ENCODE peak calls at places on chromosomes 6 and 20, in nine cellular contexts. H, D, E, P, Q, V, R, L and G are unnamed samples.

GRCh38 chr6:156832166-156832743 is 55.1 kb downstream of the ARID1B start:
- DNase-seq in H (no peak), D (peak; percentile 61), E (no peak), P (no peak), Q (peak; percentile 59), V (no peak), R (no peak), L (peak; percentile 47), G (no peak)

GRCh38 chr6:105459049-105459448 is 56.2 kb upstream of the PREP start:
- DNase-seq in H (peak; percentile 11), D (no peak), E (no peak), P (no peak), Q (no peak), V (peak; percentile 8), R (no peak), L (no peak), G (no peak)

GRCh38 chr20:49392745-49393144 is 89.7 kb downstream of the KCNB1 start:
- DNase-seq in H (no peak), D (no peak), E (no peak), P (no peak), Q (no peak), V (no peak), R (no peak), L (no peak), G (peak; percentile 50)

GRCh38 chr6:96700931-96701330 is 136.3 kb downstream of the GPR63 start:
- DNase-seq in H (no peak), D (no peak), E (no peak), P (no peak), Q (no peak), V (no peak), R (no peak), L (no peak), G (no peak)

GRCh38 chr20:46757754-46758678 is 48.6 kb downstream of the SLC2A10 start:
- DNase-seq in H (peak; percentile 43), D (peak; percentile 70), E (peak; percentile 37), P (peak; percentile 52), Q (peak; percentile 76), V (peak; percentile 17), R (peak; percentile 81), L (peak; percentile 46), G (peak; percentile 51)

GRCh38 chr20:56788041-56788670 is 159.1 kb downstream of the TFAP2C start:
- DNase-seq in H (no peak), D (peak; percentile 98), E (no peak), P (peak; percentile 98), Q (no peak), V (no peak), R (peak; percentile 89), L (no peak), G (no peak)

GRCh38 chr6:137112067-137112355 is 61.4 kb downstream of the IL22RA2 start:
- DNase-seq in H (no peak), D (peak; percentile 66), E (no peak), P (peak; percentile 49), Q (no peak), V (no peak), R (peak; percentile 63), L (no peak), G (no peak)

GRCh38 chr6:36631326-36632046 is 37.3 kb downstream of the SRSF3 start:
- DNase-seq in H (no peak), D (no peak), E (no peak), P (no peak), Q (no peak), V (no peak), R (no peak), L (no peak), G (no peak)

GRCh38 chr6:45929421-45930361 is 86.0 kb downstream of the CLIC5 start:
- DNase-seq in H (no peak), D (no peak), E (no peak), P (no peak), Q (no peak), V (no peak), R (no peak), L (no peak), G (no peak)

GRCh38 chr6:88165877-88166492 is at the start of gene CNR1:
- DNase-seq in H (no peak), D (peak; percentile 52), E (peak; percentile 53), P (peak; percentile 16), Q (peak; percentile 83), V (no peak), R (peak; percentile 57), L (peak; percentile 49), G (peak; percentile 24)

GRCh38 chr20:25282034-25282781 is 34.3 kb downstream of the PYGB start:
- DNase-seq in H (no peak), D (no peak), E (no peak), P (no peak), Q (no peak), V (no peak), R (no peak), L (peak; percentile 11), G (peak; percentile 8)

GRCh38 chr6:78530208-78530607 is 337.1 kb upstream of the IRAK1BP1 start:
- DNase-seq in H (no peak), D (no peak), E (no peak), P (no peak), Q (no peak), V (no peak), R (no peak), L (no peak), G (no peak)

GRCh38 chr6:112744827-112745226 is 397.7 kb downstream of the RFPL4B start:
- DNase-seq in H (no peak), D (no peak), E (no peak), P (no peak), Q (no peak), V (no peak), R (peak; percentile 33), L (no peak), G (no peak)

GRCh38 chr6:152401978-152402377 is 235.2 kb downstream of the SYNE1 start:
- DNase-seq in H (no peak), D (no peak), E (no peak), P (no peak), Q (no peak), V (no peak), R (peak; percentile 72), L (no peak), G (no peak)

GRCh38 chr20:59253779-59254319 is 46.6 kb upstream of the EDN3 start:
- DNase-seq in H (peak; percentile 35), D (no peak), E (no peak), P (no peak), Q (peak; percentile 13), V (peak; percentile 19), R (no peak), L (no peak), G (no peak)

GRCh38 chr6:11094411-11094851 is 797 bp downstream of the SMIM13 start:
- DNase-seq in H (peak; percentile 33), D (peak; percentile 51), E (no peak), P (peak; percentile 56), Q (peak; percentile 65), V (no peak), R (peak; percentile 73), L (no peak), G (peak; percentile 49)

GRCh38 chr6:13638626-13639025 is 23.5 kb downstream of the NOL7 start:
- DNase-seq in H (no peak), D (no peak), E (no peak), P (no peak), Q (no peak), V (no peak), R (no peak), L (no peak), G (no peak)
- H3K4me3 ChIP-seq in H (no peak overlapping the region), D (no peak overlapping the region), E (no peak overlapping the region), P (no peak overlapping the region), Q (no peak overlapping the region), V (no peak overlapping the region), R (no peak overlapping the region), L (no peak overlapping the region), G (no peak overlapping the region)

DNA sequence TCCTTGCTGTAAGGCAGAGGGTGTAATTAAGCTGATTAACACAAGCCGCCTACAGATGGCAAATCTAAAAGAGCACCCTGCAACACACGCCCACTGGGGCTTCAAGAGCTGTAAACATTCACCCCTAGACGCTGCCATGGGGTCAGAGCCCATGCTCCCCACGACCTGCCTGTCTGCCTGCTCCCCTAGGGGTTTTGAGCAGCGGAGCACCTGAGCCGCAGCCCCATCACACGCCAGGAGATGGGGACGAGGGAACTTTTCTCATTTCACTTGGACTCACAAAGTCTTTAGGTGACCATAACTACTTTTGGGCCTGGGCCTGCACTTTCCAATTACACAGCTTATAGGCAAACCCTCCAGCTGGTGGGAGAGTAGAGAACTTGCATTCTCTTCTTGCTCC is 99.0 kb upstream of the SOX4 start:
- DNase-seq in H (no peak), D (no peak), E (no peak), P (no peak), Q (no peak), V (no peak), R (no peak), L (no peak), G (no peak)
- H3K4me3 ChIP-seq in H (no peak overlapping the region), D (no peak overlapping the region), E (no peak overlapping the region), P (no peak overlapping the region), Q (no peak overlapping the region), V (no peak overlapping the region), R (no peak overlapping the region), L (no peak overlapping the region), G (no peak overlapping the region)

GRCh38 chr6:73513496-73513854 is 7.4 kb downstream of the EEF1A1 start:
- DNase-seq in H (no peak), D (peak; percentile 29), E (no peak), P (no peak), Q (no peak), V (no peak), R (no peak), L (no peak), G (no peak)

GRCh38 chr6:73511796-73512195 is 9.0 kb downstream of the EEF1A1 start:
- DNase-seq in H (no peak), D (no peak), E (no peak), P (no peak), Q (no peak), V (no peak), R (no peak), L (no peak), G (no peak)

GRCh38 chr6:73514746-73515110 is 6.1 kb downstream of the EEF1A1 start:
- DNase-seq in H (no peak), D (peak; percentile 32), E (no peak), P (no peak), Q (no peak), V (no peak), R (no peak), L (no peak), G (no peak)

GRCh38 chr6:73516712-73517489 is 3.9 kb downstream of the EEF1A1 start:
- DNase-seq in H (no peak), D (peak; percentile 42), E (no peak), P (no peak), Q (no peak), V (no peak), R (peak; percentile 35), L (no peak), G (no peak)

GRCh38 chr6:73515204-73516101 is 5.4 kb downstream of the EEF1A1 start:
- DNase-seq in H (peak; percentile 57), D (peak; percentile 89), E (no peak), P (peak; percentile 89), Q (peak; percentile 39), V (no peak), R (peak; percentile 90), L (peak; percentile 31), G (peak; percentile 41)
- H3K4me3 ChIP-seq in H (no peak overlapping the region), D (no peak overlapping the region), E (no peak overlapping the region), P (no peak overlapping the region), Q (no peak overlapping the region), V (no peak overlapping the region), R (no peak overlapping the region), L (no peak overlapping the region), G (no peak overlapping the region)

DNA sequence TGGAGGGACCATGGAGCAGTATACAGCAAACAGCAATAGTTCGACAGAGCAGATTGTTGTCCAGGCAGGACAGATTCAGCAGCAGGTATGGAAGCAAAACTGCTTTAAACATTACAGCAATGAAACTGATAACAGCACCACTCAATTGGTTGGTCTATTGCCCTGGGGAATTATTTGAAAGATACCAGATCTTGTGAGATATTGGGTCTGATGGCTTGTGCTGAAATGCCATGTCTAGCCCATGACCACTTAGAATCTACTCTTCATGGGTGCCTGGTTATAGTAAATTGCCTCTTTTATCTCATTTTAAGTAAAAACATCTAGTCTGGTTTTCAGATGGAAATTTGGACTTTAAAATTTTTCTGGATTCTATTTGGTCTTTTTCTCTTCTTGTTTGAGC is 6.3 kb downstream of the NFYA start:
- DNase-seq in H (no peak), D (no peak), E (no peak), P (no peak), Q (peak; percentile 54), V (no peak), R (no peak), L (no peak), G (no peak)
- H3K4me3 ChIP-seq in H (no peak overlapping the region), D (no peak overlapping the region), E (no peak overlapping the region), P (no peak overlapping the region), Q (no peak overlapping the region), V (no peak overlapping the region), R (no peak overlapping the region), L (no peak overlapping the region), G (no peak overlapping the region)